ENCODE peak calls at places on chromosomes 5 and 9, in five cellular contexts. F, G, N, C and P are unnamed samples.

GRCh38 chr5:168288349-168289245 is 2.8 kb upstream of the WWC1 start:
- DNase-seq in G (peak), C (no peak), F (peak), N (peak), P (no peak)

GRCh38 chr5:14417232-14417730 is 164.3 kb upstream of the OTULINL start:
- DNase-seq in C (peak), G (no peak), N (no peak), F (no peak), P (peak)

GRCh38 chr9:83526901-83527300 is 11.3 kb downstream of the FRMD3 start:
- DNase-seq in C (no peak), F (no peak), N (no peak), G (no peak), P (no peak)

GRCh38 chr5:172486451-172486850 is 32.1 kb upstream of the SH3PXD2B start:
- DNase-seq in G (no peak), F (no peak), C (no peak), N (no peak), P (no peak)

GRCh38 chr5:79287907-79288306 is 52.0 kb downstream of the JMY start:
- DNase-seq in F (no peak), N (no peak), G (no peak), C (no peak), P (no peak)

GRCh38 chr9:34380034-34380510 is 3.4 kb upstream of the MYORG start:
- DNase-seq in C (no peak), F (no peak), G (no peak), N (no peak), P (no peak)

GRCh38 chr5:56740868-56741267 is 74.5 kb upstream of the MAP3K1 start:
- DNase-seq in C (no peak), G (no peak), N (no peak), F (no peak), P (no peak)

GRCh38 chr9:71079451-71079850 is 42.0 kb downstream of the TRPM3 start:
- DNase-seq in G (no peak), F (no peak), C (peak), N (no peak), P (peak)

GRCh38 chr5:16981700-16982099 is 45.6 kb upstream of the MYO10 start:
- DNase-seq in N (no peak), F (no peak), C (no peak), G (no peak), P (no peak)

GRCh38 chr5:141623197-141623596 is 4.4 kb upstream of the DIAPH1 start:
- DNase-seq in G (peak), N (no peak), C (no peak), F (no peak), P (no peak)

GRCh38 chr9:23587433-23587832 is 238.6 kb downstream of the ELAVL2 start:
- DNase-seq in F (no peak), C (no peak), N (peak), G (peak), P (no peak)

GRCh38 chr9:18746631-18747030 is 272.7 kb downstream of the ADAMTSL1 start:
- DNase-seq in N (no peak), C (no peak), G (no peak), F (no peak), P (no peak)

GRCh38 chr5:172872997-172873491 is 39.0 kb downstream of the ERGIC1 start:
- DNase-seq in G (peak), N (no peak), C (no peak), F (no peak), P (peak)

GRCh38 chr5:23977996-23978395 is 470.6 kb downstream of the PRDM9 start:
- DNase-seq in G (peak), C (no peak), F (no peak), N (peak), P (peak)

GRCh38 chr5:56155085-56155484 is 78.0 kb downstream of the ANKRD55 start:
- DNase-seq in N (no peak), G (no peak), F (no peak), C (no peak), P (peak)

GRCh38 chr5:154375331-154376008 is 70.3 kb upstream of the SAP30L start:
- DNase-seq in G (no peak), C (no peak), N (no peak), F (no peak), P (peak)

GRCh38 chr9:98172604-98173003 is 19.8 kb downstream of the CORO2A start:
- DNase-seq in G (no peak), F (no peak), N (no peak), C (no peak), P (peak)

GRCh38 chr5:5149154-5149553 is 9.0 kb downstream of the ADAMTS16 start:
- DNase-seq in N (no peak), F (no peak), G (no peak), C (no peak), P (no peak)

GRCh38 chr9:97852399-97853055 is 499 bp upstream of the FOXE1 start:
- DNase-seq in C (no peak), N (no peak), F (no peak), G (no peak), P (no peak)

GRCh38 chr5:125286266-125286665 is 539.8 kb upstream of the ZNF608 start:
- DNase-seq in C (no peak), G (no peak), F (no peak), N (peak), P (no peak)

DNA sequence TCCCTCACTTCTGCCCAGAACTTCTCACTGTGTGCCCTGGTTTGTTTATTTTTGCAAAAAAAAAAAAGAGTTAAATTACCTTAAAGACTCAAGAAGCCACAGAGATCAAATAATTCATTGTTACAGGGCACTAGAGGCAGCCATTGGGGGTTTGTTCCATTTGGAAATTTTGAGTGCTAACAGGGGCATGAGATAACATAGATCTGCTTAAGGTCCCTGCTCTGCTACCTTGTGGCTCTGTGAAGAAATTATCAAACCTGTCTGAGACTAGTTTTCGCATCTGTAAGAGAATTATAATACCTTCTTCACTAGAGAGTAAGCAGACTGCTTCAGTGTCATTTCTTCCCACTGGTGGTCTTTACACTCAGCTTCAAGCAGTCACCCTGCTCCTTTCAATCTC is 394 bp downstream of the TLR4 start:
- DNase-seq in F (no peak), N (no peak), C (no peak), G (no peak), P (no peak)
- H3K4me3 ChIP-seq in F (no peak), N (no peak), C (peak), G (no peak), P (peak)

DNA sequence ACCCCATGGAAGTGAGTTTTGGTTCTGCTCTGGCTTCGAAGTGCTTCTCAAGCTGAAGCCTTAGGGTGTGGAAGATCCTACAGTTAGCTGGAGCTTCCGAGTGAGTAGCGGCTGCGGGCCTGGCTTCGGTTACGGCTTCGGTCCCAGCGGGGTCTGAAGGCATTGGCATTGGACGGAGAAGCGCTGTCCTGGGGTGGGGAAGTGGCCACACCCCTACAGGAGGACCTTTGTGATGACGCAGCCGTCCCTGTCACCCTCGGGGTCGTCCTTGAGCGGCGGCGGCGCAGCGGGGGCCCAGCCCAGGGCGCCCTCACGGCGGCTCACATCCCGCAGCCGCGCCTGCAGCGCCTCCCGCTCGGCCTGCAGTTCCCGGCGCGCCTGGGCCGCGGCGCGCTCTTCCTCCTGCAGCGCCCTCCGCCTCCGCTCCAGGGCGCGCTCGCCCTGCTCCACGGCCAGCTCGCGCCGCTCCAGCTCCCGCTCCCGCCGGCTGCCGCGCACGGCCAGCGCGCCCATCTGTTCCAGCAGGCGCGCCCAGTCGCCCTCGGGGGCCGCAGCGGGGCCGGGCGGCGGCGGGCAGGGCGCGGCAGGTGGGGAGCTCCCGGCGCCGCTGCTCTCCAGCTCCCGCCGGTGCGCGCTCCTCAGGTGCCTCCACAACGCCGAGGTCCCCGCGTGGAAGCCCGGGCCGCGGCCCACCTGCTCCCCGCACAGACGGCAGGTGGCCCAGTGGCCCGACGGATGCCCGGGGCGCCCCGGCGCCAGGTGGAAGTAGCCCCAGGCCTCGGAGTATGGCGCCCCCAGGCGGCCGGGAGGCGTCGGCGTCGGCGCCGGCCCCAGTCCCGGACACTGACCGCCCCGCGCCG is 9.9 kb downstream of the ZBED3 start:
- DNase-seq in F (no peak), G (peak), N (peak), C (no peak), P (peak)
- H3K4me3 ChIP-seq in F (peak), G (no peak), N (no peak), C (peak), P (peak)

GRCh38 chr9:27602107-27602836 is 29.0 kb upstream of the C9orf72 start:
- DNase-seq in C (no peak), F (no peak), G (no peak), N (no peak), P (no peak)

GRCh38 chr9:27595733-27596132 is 22.5 kb upstream of the C9orf72 start:
- DNase-seq in N (no peak), C (no peak), F (no peak), G (no peak), P (no peak)

GRCh38 chr9:27600254-27600653 is 27.0 kb upstream of the C9orf72 start:
- DNase-seq in G (peak), C (no peak), N (no peak), F (no peak), P (no peak)

GRCh38 chr9:27599521-27600234 is 26.4 kb upstream of the C9orf72 start:
- DNase-seq in G (no peak), F (no peak), N (no peak), C (no peak), P (no peak)

GRCh38 chr9:27599102-27599501 is 25.8 kb upstream of the C9orf72 start:
- DNase-seq in G (peak), N (no peak), C (no peak), F (no peak), P (no peak)
- H3K4me3 ChIP-seq in G (no peak), N (no peak), C (no peak), F (no peak), P (no peak)

GRCh38 chr9:134163374-134164196 is 779 bp downstream of the RNU6ATAC start:
- DNase-seq in G (peak), C (no peak), N (peak), F (no peak), P (peak)

GRCh38 chr9:134164879-134165278 is 515 bp upstream of the RNU6ATAC start:
- DNase-seq in F (no peak), G (no peak), C (no peak), N (no peak), P (no peak)

GRCh38 chr9:134161647-134162046 is 2.7 kb downstream of the RNU6ATAC start:
- DNase-seq in C (no peak), G (no peak), F (no peak), N (no peak), P (no peak)

GRCh38 chr9:134162212-134162775 is 2.1 kb downstream of the RNU6ATAC start:
- DNase-seq in N (no peak), G (no peak), C (no peak), F (no peak), P (no peak)

GRCh38 chr9:134162926-134163373 is 1.4 kb downstream of the RNU6ATAC start:
- DNase-seq in F (no peak), C (no peak), N (no peak), G (no peak), P (no peak)
- H3K4me3 ChIP-seq in F (no peak), C (no peak), N (no peak), G (no peak), P (peak)

GRCh38 chr9:615756-616155 is 225.7 kb upstream of the DMRT1 start:
- DNase-seq in G (peak), C (no peak), N (no peak), F (no peak), P (no peak)

GRCh38 chr9:616694-617093 is 224.8 kb upstream of the DMRT1 start:
- DNase-seq in C (no peak), G (no peak), F (no peak), N (peak), P (no peak)

GRCh38 chr9:617441-618085 is 223.9 kb upstream of the DMRT1 start:
- DNase-seq in N (no peak), C (no peak), G (no peak), F (no peak), P (no peak)

GRCh38 chr9:614421-614820 is 227.1 kb upstream of the DMRT1 start:
- DNase-seq in N (no peak), C (no peak), G (peak), F (no peak), P (peak)

DNA sequence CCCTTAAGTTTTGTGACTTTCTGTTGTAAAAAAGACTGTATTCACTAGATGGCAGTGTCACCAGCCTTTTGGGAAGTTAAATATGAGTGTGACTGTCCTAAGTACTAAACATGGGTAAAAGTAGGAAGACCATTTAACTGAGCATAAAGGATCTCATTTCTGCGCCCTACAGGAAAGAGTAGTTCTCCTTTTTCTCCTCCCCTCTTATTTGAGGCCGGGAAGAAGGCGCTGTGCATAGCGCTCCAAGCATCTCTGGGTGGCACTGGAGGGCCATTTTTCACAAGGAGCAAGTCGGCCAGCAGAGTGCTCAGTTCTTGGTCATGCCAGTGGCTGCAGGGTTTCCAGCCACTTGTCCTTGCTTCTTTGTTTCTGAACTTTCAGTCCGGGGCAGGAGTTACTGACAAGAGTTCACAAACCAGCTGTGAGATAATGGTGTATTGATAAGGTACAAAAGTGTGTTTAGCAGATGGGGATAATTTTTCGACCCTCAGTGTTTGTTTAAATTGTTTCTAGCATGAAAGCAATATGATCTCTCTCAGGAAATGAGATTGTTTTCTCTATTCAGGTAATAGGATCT is 227.6 kb upstream of the DMRT1 start:
- DNase-seq in C (peak), G (peak), F (peak), N (peak), P (peak)
- H3K4me3 ChIP-seq in C (no peak), G (no peak), F (no peak), N (no peak), P (no peak)

DNA sequence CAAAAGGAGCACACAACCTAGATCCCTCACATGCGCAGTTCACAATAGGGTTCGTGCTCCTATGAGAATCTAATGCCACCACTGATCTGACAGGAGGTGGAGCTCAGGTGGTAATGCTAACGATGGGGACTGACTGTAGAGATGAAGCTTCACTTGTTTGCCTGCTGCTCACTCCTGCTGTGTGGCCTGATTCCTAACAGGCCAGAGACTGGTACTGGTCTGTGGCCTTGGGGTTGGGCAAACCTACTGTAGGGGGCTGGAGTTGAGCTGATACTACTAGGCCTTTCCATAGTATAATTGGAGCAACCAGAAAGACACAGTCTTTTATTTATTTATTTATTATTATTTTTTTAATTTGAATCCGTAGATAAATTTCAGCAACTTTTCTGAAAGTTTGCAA is 5.3 kb downstream of the LNPEP start:
- DNase-seq in C (no peak), N (no peak), F (no peak), G (no peak), P (no peak)
- H3K4me3 ChIP-seq in C (no peak), N (no peak), F (no peak), G (no peak), P (no peak)

GRCh38 chr5:102758576-102758975 is 3.5 kb downstream of the PAM start:
- DNase-seq in F (no peak), C (no peak), G (no peak), N (no peak), P (peak)
- H3K4me3 ChIP-seq in F (no peak), C (no peak), G (no peak), N (no peak), P (no peak)

GRCh38 chr9:131048820-131049219 is 39.8 kb downstream of the LAMC3 start:
- DNase-seq in F (no peak), C (no peak), N (no peak), G (no peak), P (no peak)

GRCh38 chr9:131046093-131046380 is 37.1 kb downstream of the LAMC3 start:
- DNase-seq in G (no peak), C (no peak), N (no peak), F (no peak), P (no peak)

GRCh38 chr9:131048332-131048731 is 39.4 kb downstream of the LAMC3 start:
- DNase-seq in N (no peak), F (no peak), C (no peak), G (no peak), P (no peak)

GRCh38 chr9:131045300-131046092 is 36.5 kb downstream of the LAMC3 start:
- DNase-seq in C (no peak), F (no peak), N (no peak), G (no peak), P (no peak)

GRCh38 chr9:131046581-131047202 is 37.7 kb downstream of the LAMC3 start:
- DNase-seq in N (peak), G (peak), C (no peak), F (no peak), P (peak)
- H3K4me3 ChIP-seq in N (no peak), G (no peak), C (no peak), F (no peak), P (no peak)

GRCh38 chr9:35606726-35607125 is 1.7 kb downstream of the TESK1 start:
- DNase-seq in N (no peak), F (no peak), C (no peak), G (no peak), P (no peak)
- H3K4me3 ChIP-seq in N (no peak), F (peak), C (no peak), G (no peak), P (peak)